ENCODE peak calls at places on chromosome 7, in eight cellular contexts. W, H, V, F, C, J, S and A are unnamed samples.

GRCh38 chr7:98223898-98224700 is 12.9 kb downstream of the BHLHA15 start:
- DNase-seq in S (no peak), W (no peak), F (no peak), V (no peak), J (no peak), C (no peak), H (no peak), A (no peak)

GRCh38 chr7:104272767-104273384 is 55.5 kb upstream of the LHFPL3 start:
- DNase-seq in W (no peak), S (peak), V (no peak), H (no peak), F (no peak), J (peak), C (no peak), A (no peak)

GRCh38 chr7:116354546-116355422 is 144.4 kb downstream of the TES start:
- DNase-seq in C (no peak), S (peak), F (no peak), V (no peak), H (no peak), W (no peak), J (peak), A (peak)

GRCh38 chr7:120991570-120991969 is 3.1 kb downstream of the CPED1 start:
- DNase-seq in J (no peak), V (no peak), C (no peak), F (no peak), W (no peak), H (no peak), S (no peak), A (no peak)

GRCh38 chr7:134042307-134042706 is 84.8 kb upstream of the LRGUK start:
- DNase-seq in V (no peak), C (no peak), S (no peak), J (no peak), F (no peak), W (no peak), H (no peak), A (no peak)

GRCh38 chr7:43119371-43120069 is 7.1 kb downstream of the HECW1 start:
- DNase-seq in S (no peak), W (no peak), H (no peak), F (no peak), V (no peak), J (peak), C (no peak), A (no peak)

GRCh38 chr7:2004841-2005351 is 227.8 kb downstream of the MAD1L1 start:
- DNase-seq in J (no peak), V (no peak), F (no peak), S (no peak), H (peak), C (no peak), W (no peak), A (peak)

GRCh38 chr7:95921543-95921942 is 149.2 kb downstream of the DYNC1I1 start:
- DNase-seq in J (no peak), H (no peak), S (no peak), V (no peak), C (no peak), W (no peak), F (no peak), A (no peak)

GRCh38 chr7:124810605-124811004 is 45.0 kb upstream of the GPR37 start:
- DNase-seq in F (no peak), W (no peak), C (no peak), V (no peak), H (no peak), S (no peak), J (no peak), A (no peak)

GRCh38 chr7:113945018-113945938 is 26.5 kb upstream of the PPP1R3A start:
- DNase-seq in S (no peak), H (no peak), V (no peak), J (no peak), C (no peak), W (no peak), F (no peak), A (no peak)

GRCh38 chr7:131235489-131236317 is 92.0 kb upstream of the MKLN1 start:
- DNase-seq in J (peak), C (peak), W (peak), H (no peak), V (peak), F (no peak), S (no peak), A (no peak)

GRCh38 chr7:29381206-29382094 is 182.2 kb upstream of the PRR15 start:
- DNase-seq in F (no peak), W (no peak), S (no peak), C (no peak), H (no peak), V (no peak), J (no peak), A (no peak)

GRCh38 chr7:151271699-151272355 is 23.3 kb upstream of the SMARCD3 start:
- DNase-seq in W (no peak), H (no peak), C (no peak), J (no peak), S (peak), V (no peak), F (no peak), A (no peak)

GRCh38 chr7:7612519-7612918 is 28.0 kb upstream of the UMAD1 start:
- DNase-seq in V (no peak), H (no peak), F (no peak), W (no peak), S (no peak), C (no peak), J (no peak), A (no peak)

GRCh38 chr7:46576950-46577349 is 655.9 kb upstream of the IGFBP3 start:
- DNase-seq in J (peak), S (no peak), C (no peak), W (no peak), H (no peak), F (no peak), V (no peak), A (no peak)

GRCh38 chr7:105487559-105488218 is 34.4 kb downstream of the PUS7 start:
- DNase-seq in W (no peak), H (no peak), F (no peak), C (no peak), S (peak), V (no peak), J (peak), A (no peak)

GRCh38 chr7:103851357-103851756 is 138.1 kb downstream of the RELN start:
- DNase-seq in J (peak), S (no peak), V (no peak), F (no peak), C (no peak), W (no peak), H (no peak), A (no peak)

GRCh38 chr7:4788627-4789189 is 13.3 kb downstream of the AP5Z1 start:
- DNase-seq in S (no peak), V (no peak), H (no peak), F (no peak), W (no peak), J (no peak), C (no peak), A (no peak)

GRCh38 chr7:727806-728460 is 852 bp upstream of the PRKAR1B start:
- DNase-seq in V (no peak), F (no peak), S (no peak), H (no peak), J (no peak), W (no peak), C (no peak), A (no peak)

GRCh38 chr7:372939-373791 is 83.2 kb downstream of the FOXL3 start:
- DNase-seq in C (peak), W (no peak), S (peak), V (no peak), F (no peak), H (peak), J (no peak), A (no peak)

GRCh38 chr7:17580141-17580540 is 281.7 kb downstream of the AHR start:
- DNase-seq in S (no peak), C (no peak), W (no peak), V (no peak), F (no peak), J (peak), H (no peak), A (no peak)

GRCh38 chr7:156060925-156061324 is 248.7 kb upstream of the SHH start:
- DNase-seq in J (no peak), H (no peak), W (no peak), C (no peak), S (no peak), V (no peak), F (no peak), A (no peak)

GRCh38 chr7:33128631-33128989 is 754 bp upstream of the BBS9 start:
- DNase-seq in F (no peak), V (no peak), C (no peak), J (no peak), W (no peak), S (no peak), H (no peak), A (no peak)

GRCh38 chr7:30938435-30939316 is 25.1 kb upstream of the GHRHR start:
- DNase-seq in J (peak), F (no peak), W (peak), V (peak), H (peak), S (peak), C (peak), A (peak)

GRCh38 chr7:92523110-92523509 is 5.2 kb downstream of the PEX1 start:
- DNase-seq in F (no peak), H (no peak), J (no peak), S (no peak), W (no peak), C (no peak), V (no peak), A (no peak)

GRCh38 chr7:24587853-24588252 is 14.6 kb downstream of the PALS2 start:
- DNase-seq in S (no peak), V (peak), W (peak), J (no peak), C (peak), H (no peak), F (no peak), A (no peak)